ENCODE peak calls at places on chromosomes 3 and 15, in six cellular contexts. U, O, C, L, E and X are unnamed samples. For H3K27me3, the result is how much of the 10 kb centered on the place peaks cover.

GRCh38 chr3:194367992-194368841 is 1.3 kb downstream of the LRRC15 start:
- DNase-seq in U (no peak), O (no peak), C (no peak), L (no peak), E (no peak), X (no peak)

GRCh38 chr15:80461370-80462060 is 57.3 kb downstream of the ARNT2 start:
- DNase-seq in U (no peak), O (no peak), C (no peak), L (no peak), E (no peak), X (no peak)

GRCh38 chr15:80996247-80996646 is 4.5 kb upstream of the TLNRD1 start:
- DNase-seq in U (no peak), O (no peak), C (no peak), L (no peak), E (no peak), X (no peak)

GRCh38 chr3:65597952-65598413 is 440.7 kb downstream of the MAGI1 start:
- DNase-seq in U (no peak), O (no peak), C (no peak), L (no peak), E (no peak), X (no peak)

GRCh38 chr15:56759450-56759845 is 26.1 kb upstream of the ZNF280D start:
- DNase-seq in U (peak), O (no peak), C (peak), L (no peak), E (no peak), X (peak)

GRCh38 chr15:66298803-66299251 is 5.5 kb downstream of the DIS3L start:
- DNase-seq in U (peak), O (no peak), C (no peak), L (no peak), E (no peak), X (no peak)

GRCh38 chr15:97023131-97023844 is 692.8 kb downstream of the NR2F2 start:
- DNase-seq in U (no peak), O (no peak), C (no peak), L (no peak), E (no peak), X (no peak)

GRCh38 chr15:40565333-40566238 is 744 bp upstream of the CCDC32 start:
- DNase-seq in U (no peak), O (peak), C (no peak), L (no peak), E (no peak), X (no peak)

GRCh38 chr15:38769492-38769891 is 204.9 kb upstream of the RASGRP1 start:
- DNase-seq in U (no peak), O (no peak), C (no peak), L (no peak), E (no peak), X (no peak)

GRCh38 chr3:149128856-149129255 is 582 bp upstream of the HPS3 start:
- DNase-seq in U (no peak), O (no peak), C (no peak), L (no peak), E (no peak), X (no peak)

GRCh38 chr3:114294940-114295480 is 1.2 kb downstream of the TIGIT start:
- DNase-seq in U (no peak), O (no peak), C (no peak), L (no peak), E (no peak), X (no peak)

GRCh38 chr15:85408270-85408746 is 27.9 kb downstream of the AKAP13 start:
- DNase-seq in U (no peak), O (no peak), C (no peak), L (no peak), E (no peak), X (no peak)

GRCh38 chr3:29441422-29441821 is 160.6 kb downstream of the RBMS3 start:
- DNase-seq in U (no peak), O (no peak), C (no peak), L (no peak), E (no peak), X (no peak)

GRCh38 chr3:155179966-155180757 is 100.0 kb downstream of the MME start:
- DNase-seq in U (no peak), O (no peak), C (no peak), L (no peak), E (no peak), X (no peak)

GRCh38 chr15:95663156-95663831 is 667.2 kb upstream of the NR2F2 start:
- DNase-seq in U (no peak), O (no peak), C (no peak), L (no peak), E (no peak), X (no peak)

GRCh38 chr3:141383555-141384129 is 15.3 kb downstream of the ZBTB38 start:
- DNase-seq in U (no peak), O (no peak), C (no peak), L (no peak), E (no peak), X (no peak)

GRCh38 chr3:187293977-187294376 is 2.4 kb upstream of the MASP1 start:
- DNase-seq in U (no peak), O (no peak), C (no peak), L (no peak), E (no peak), X (no peak)

GRCh38 chr3:134976948-134977347 is 181.9 kb downstream of the EPHB1 start:
- DNase-seq in U (no peak), O (no peak), C (no peak), L (no peak), E (no peak), X (no peak)

GRCh38 chr15:65344214-65344908 is 33.4 kb downstream of the IGDCC3 start:
- DNase-seq in U (no peak), O (no peak), C (no peak), L (no peak), E (no peak), X (no peak)

GRCh38 chr15:31399544-31400171 is 73.0 kb downstream of the KLF13 start:
- DNase-seq in U (no peak), O (no peak), C (no peak), L (no peak), E (no peak), X (no peak)

GRCh38 chr15:73571346-73571745 is 61.8 kb downstream of the NPTN start:
- DNase-seq in U (peak), O (peak), C (no peak), L (no peak), E (no peak), X (no peak)

GRCh38 chr3:13403213-13403817 is 16.8 kb downstream of the NUP210 start:
- DNase-seq in U (no peak), O (no peak), C (no peak), L (no peak), E (no peak), X (no peak)

GRCh38 chr3:179750720-179751328 is 98.0 kb downstream of the USP13 start:
- DNase-seq in U (no peak), O (peak), C (no peak), L (no peak), E (peak), X (no peak)

GRCh38 chr3:46677096-46677702 is 16.3 kb downstream of the ALS2CL start:
- DNase-seq in U (peak), O (no peak), C (no peak), L (peak), E (no peak), X (peak)

GRCh38 chr3:9078561-9079240 is 115.4 kb upstream of the RAD18 start:
- DNase-seq in U (no peak), O (peak), C (no peak), L (no peak), E (no peak), X (no peak)

GRCh38 chr15:101455291-101455916 is 34.1 kb downstream of the PCSK6 start:
- DNase-seq in U (no peak), O (no peak), C (no peak), L (no peak), E (no peak), X (peak)
- TF ChIP-seq POLR2A in U (no peak), O (no peak), C (no peak), L (no peak), E (no peak), X (no peak)

DNA sequence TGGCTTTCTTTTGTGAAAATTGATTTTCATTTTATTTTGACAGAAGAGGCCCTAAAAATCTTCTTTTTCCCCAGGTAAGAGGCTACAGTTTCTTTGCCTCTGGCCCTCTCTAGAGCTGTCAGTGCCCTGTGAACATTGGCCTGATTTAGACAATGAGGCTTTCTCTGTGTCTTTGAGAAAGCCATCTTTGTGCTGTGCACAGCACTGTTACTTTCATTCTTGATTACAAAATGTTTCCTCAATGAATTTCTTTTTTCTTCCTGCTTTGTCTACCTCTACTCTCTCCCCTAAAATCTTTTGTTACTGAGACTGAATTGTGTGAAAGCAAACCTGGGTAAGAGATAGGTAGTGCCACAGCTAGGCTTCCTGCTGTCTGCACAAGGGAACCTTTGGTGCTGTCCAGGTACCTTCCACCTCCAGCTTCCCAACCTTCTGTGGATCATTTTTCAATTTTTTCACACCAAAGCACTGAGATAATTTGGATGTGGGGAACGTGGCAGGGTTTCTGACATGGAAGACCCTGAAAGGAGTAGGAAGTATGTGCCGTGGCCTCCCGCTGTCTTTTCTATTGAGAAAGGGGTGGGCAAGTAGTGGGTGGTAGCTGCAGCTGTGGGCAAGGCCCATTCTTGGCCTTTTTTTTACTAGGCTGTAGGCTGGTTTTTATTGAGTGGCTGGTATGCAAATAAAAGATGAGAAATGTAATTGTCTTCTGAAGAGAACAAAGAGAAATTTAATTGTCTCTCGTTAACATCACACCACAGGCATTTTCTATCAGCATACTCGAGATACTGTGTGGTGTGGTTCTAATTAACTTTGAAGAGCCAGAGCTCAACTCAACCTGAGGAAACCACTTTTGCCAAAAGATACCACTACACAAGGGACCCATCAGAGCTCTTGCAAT is 21.0 kb downstream of the RAB8B start:
- DNase-seq in U (no peak), O (peak), C (no peak), L (no peak), E (no peak), X (no peak)
- H3K27ac ChIP-seq in U (no peak), O (no peak), C (peak), L (peak), E (peak), X (peak)

DNA sequence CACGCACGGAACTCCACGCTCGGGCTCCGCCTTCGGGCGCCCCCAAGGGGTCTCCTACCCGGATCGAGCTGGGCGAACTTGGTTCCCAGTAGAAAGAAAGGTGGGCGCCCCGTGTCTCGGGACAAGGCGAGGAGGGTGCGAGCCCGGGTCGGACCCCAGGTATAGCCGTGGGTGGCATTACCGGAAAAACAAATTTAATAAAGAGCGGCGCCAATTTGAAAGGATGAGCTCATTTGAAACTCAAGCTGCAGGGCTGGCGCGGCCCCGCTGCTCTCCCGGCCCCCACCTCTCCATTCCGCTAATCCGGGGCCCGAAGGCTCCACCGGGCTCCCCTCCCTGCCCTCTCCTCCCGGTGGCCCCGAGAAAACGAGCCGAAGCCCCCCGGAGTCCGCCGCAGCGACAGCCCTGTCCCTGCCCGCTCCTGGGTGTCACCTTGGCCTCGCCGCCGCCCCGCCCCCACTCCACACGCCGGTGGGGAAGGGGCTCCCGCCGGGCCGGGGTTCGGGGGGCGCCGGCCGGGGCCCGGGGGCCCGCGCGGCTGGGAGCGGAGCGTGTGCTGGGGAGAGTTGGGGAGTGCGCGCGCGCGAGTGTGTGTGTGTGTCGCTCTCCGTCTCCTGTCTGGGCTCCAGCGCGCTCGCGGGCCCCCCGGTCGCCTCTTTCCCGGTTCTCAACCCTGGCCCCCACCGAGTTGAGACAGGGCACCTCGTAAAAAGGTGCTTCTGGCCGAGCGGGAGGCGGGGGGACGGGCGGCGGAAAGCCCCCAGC is 1.4 kb downstream of the IGF2BP2 start:
- DNase-seq in U (peak), O (no peak), C (no peak), L (peak), E (no peak), X (peak)
- H3K27me3 ChIP-seq in U (under half), O (under half), C (under half), L (under half), E (under half), X (under half)

GRCh38 chr3:53161820-53162671 is 1.0 kb downstream of the PRKCD start:
- DNase-seq in U (peak), O (no peak), C (no peak), L (peak), E (no peak), X (no peak)

GRCh38 chr3:53161345-53161819 is 373 bp downstream of the PRKCD start:
- DNase-seq in U (peak), O (no peak), C (no peak), L (peak), E (no peak), X (no peak)

GRCh38 chr3:53164911-53165310 is 3.9 kb downstream of the PRKCD start:
- DNase-seq in U (no peak), O (no peak), C (no peak), L (no peak), E (no peak), X (no peak)

GRCh38 chr3:53163459-53164387 is 2.7 kb downstream of the PRKCD start:
- DNase-seq in U (no peak), O (no peak), C (no peak), L (no peak), E (no peak), X (no peak)

DNA sequence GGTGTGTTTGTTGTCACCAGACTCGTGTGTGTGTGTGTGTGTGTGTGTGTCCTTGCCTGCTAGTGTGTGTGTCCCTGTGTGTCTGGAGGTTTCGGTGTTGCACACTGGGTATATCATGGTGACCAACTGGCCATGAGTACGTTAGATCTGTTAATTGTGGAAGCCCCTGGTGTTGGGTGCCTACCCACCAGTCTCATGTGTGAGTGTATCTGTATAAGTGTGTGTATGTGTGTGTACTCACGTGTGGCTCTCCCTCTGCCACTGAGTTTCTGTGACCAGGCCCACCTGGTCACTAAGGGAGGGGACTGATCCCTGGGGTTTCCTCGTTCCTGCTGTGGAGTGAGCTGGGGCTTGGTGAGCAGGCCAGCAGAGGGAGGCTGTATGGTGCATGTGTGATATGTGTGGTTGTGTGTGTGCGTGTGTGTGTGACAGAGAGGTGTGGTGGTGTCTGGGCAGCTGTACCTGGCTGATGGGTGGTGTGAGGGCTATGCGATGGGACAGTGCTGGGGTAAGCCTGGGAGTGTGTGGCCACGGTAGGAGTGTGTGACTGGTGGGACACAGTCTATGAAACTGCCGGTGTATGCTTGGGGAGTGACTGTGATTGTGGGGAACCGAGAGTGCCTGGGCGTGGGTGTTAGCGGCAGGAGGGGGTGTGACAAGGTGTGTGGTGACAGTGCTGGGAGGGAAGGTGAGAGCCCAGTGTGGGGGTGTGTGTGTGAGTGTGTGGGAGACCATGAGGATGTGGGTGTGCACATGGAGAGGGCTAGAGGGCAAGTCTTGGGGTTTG is 1.9 kb downstream of the PRKCD start:
- DNase-seq in U (peak), O (no peak), C (no peak), L (no peak), E (no peak), X (no peak)
- TF ChIP-seq POLR2A in U (no peak), O (no peak), C (no peak), L (no peak), E (no peak), X (no peak)

DNA sequence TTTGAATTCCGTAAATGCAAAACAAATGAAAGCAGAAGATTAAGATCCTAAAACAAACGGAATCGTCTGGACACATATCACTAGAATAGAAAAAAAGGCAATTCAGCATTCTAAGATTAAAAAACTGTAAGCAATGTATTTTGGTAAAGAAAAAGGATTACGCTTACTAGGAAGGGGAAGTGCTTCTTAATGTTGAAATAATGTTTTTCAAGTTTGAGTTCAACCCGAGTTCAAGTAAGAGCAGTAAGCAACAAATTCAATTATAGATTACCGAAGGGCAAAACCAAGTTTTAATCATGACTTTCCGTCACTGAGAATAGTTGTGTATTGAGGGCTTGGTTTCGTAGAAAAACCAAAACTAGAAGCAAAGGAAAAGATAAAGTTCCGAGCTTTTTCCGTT is 622 bp downstream of the CIP2A start:
- DNase-seq in U (no peak), O (no peak), C (no peak), L (no peak), E (no peak), X (no peak)
- H3K27ac ChIP-seq in U (no peak), O (peak), C (peak), L (peak), E (peak), X (peak)

DNA sequence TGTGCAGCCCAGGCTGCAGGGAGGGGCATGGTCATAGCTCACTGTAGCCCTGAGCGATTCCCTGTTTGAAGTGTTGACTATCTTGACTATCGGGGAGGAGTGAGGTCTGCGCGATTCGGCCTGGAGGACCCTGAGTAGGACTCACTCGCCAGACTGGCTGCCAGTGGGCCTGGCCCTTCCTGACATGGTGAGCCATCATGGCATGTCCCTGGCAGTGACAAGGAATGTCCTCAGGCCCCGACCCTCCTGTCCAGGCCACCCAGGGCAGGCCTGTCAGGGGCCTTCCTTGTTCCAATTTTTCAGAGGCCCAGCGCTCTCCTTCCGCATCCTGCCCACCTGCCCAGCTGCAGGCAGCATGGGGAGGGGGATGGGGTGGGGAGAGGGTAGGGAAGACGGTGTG is 5.2 kb upstream of the OCA2 start:
- DNase-seq in U (no peak), O (no peak), C (no peak), L (no peak), E (no peak), X (no peak)
- H3K27me3 ChIP-seq in U (under half), O (under half), C (under half), L (under half), E (under half), X (under half)